ENCODE peak calls at places on chromosome 21, in seven cellular contexts. A is mesothelial cell of epicardium, G is glutamatergic neuron, C is activated B cell treated with CpG ODN at 0.5 μM for 24 hours, R is neural crest cell, N is cardiac fibroblast, S is foreskin fibroblast. K is an unnamed sample.

GRCh38 chr21:21818898-21819297 is 820.7 kb downstream of the NCAM2 start:
- DNase-seq in A (no peak), G (no peak), C (no peak), R (no peak), N (no peak), S (no peak), K (no peak)

GRCh38 chr21:37675202-37675801 is 241.0 kb downstream of the KCNJ6 start:
- DNase-seq in A (peak), G (peak), C (peak), R (peak), N (peak), S (peak), K (no peak)

GRCh38 chr21:29187939-29188338 is 57.5 kb downstream of the MAP3K7CL start:
- DNase-seq in A (no peak), G (no peak), C (no peak), R (no peak), N (peak), S (peak), K (no peak)

GRCh38 chr21:30502041-30502440 is at the start of gene KRTAP19-5:
- DNase-seq in A (no peak), G (no peak), C (no peak), R (no peak), N (no peak), S (no peak), K (no peak)

GRCh38 chr21:25791321-25791720 is 56.5 kb downstream of the GABPA start:
- DNase-seq in A (no peak), G (no peak), C (no peak), R (no peak), N (no peak), S (no peak), K (no peak)

GRCh38 chr21:37917612-37918011 is 1.4 kb upstream of the KCNJ6 start:
- DNase-seq in A (no peak), G (no peak), C (no peak), R (no peak), N (peak), S (peak), K (no peak)

GRCh38 chr21:42414066-42414465 is 10.4 kb downstream of the UBASH3A start:
- DNase-seq in A (no peak), G (no peak), C (no peak), R (no peak), N (no peak), S (no peak), K (no peak)

GRCh38 chr21:28240586-28240985 is 752.1 kb downstream of the LTN1 start:
- DNase-seq in A (no peak), G (no peak), C (no peak), R (no peak), N (peak), S (no peak), K (no peak)

GRCh38 chr21:36388835-36389234 is 3.6 kb downstream of the CHAF1B start:
- DNase-seq in A (peak), G (peak), C (no peak), R (no peak), N (peak), S (peak), K (no peak)
- TF ChIP-seq CTCF in A (peak), G (no peak), C (no peak), R (peak), N (no peak), S (peak), K (peak)

DNA sequence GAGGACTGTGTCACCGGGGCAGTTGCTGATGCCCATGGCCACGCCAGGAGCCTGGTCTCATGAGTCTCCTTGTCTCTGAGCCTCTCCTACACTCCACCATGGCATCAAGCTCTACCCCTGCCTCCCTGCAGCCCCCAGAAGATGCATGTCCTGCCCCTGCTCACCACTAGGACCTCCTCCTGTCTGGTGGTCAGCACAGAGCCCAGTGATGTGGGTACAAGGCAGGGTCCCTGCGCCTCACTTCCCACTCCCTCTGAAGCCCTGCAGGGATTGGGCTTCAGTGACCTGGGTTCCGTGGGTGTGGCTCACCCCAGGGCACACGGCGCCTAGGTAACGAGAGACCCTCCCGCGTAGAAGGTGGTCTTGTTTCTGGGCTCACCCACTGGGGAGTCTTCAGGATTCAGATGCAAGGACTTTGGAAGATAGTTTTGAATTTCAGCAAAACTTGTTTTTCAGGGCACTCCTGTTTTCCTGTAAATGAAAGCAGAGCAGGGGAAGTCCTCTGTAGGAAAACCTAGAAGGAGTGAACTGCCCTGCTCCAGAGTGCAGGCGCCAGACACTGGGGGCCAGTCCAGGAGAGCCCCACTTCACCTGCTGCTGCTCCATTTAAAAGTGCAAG is 2.8 kb downstream of the COL18A1 start:
- DNase-seq in A (no peak), G (no peak), C (no peak), R (no peak), N (no peak), S (no peak), K (peak)
- TF ChIP-seq CTCF in A (no peak), G (no peak), C (no peak), R (no peak), N (peak), S (no peak), K (no peak)

DNA sequence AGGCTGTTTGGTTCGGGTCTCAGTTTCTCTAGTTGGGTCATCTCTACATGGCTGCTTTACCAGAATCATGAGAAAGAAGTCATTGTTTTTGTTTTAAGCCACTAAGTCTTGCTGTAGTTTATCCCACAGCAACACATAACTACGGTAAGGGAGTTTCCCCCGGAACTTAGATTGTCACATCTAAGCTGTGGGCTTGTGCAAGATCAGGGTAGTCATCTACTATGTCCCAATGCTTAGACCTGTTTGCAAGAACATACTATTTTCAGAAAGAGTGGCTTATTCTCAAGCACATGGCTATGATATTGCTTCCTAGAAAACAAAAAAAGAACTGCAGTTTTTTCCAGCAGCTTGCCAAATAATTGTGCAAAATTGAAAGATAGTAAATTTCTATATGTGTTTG is 18.0 kb upstream of the OLIG2 start:
- DNase-seq in A (no peak), G (no peak), C (no peak), R (no peak), N (peak), S (no peak), K (no peak)
- TF ChIP-seq CTCF in A (no peak), G (no peak), C (no peak), R (no peak), N (no peak), S (no peak), K (no peak)

DNA sequence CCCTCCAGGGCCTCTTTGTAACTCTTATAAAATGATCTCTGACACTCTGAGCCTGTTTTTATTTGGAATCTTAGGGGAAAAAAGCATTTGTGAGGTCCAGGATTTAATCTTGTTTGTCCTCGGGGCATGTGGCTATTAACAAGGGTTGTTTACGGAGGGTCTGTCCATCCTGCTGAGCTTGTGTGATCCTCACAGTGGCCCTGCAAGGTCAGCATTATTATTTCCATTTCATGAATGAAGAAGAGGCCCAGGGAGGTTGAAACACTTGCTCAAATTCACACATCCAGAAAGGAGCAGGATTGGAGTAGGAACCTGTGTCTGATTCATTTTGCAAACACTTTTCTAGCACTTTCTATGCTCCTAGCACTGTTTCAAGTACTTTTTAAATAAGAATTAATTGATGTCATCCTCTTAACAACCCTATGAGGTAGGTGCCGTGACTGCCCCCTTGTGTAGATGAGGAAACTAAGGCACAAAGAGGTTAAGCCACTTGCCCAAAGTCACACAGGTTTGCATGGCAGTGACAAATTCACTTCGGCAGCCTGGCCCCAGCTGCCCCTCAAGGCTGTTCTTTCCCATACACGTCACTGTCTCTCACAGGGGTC is 178.9 kb downstream of the MIS18A start:
- DNase-seq in A (no peak), G (no peak), C (no peak), R (no peak), N (no peak), S (no peak), K (no peak)
- TF ChIP-seq CTCF in A (no peak), G (no peak), C (no peak), R (peak), N (no peak), S (no peak), K (peak)

GRCh38 chr21:41360072-41360821 is 1.6 kb upstream of the MX2 start:
- DNase-seq in A (no peak), G (no peak), C (no peak), R (no peak), N (peak), S (peak), K (peak)
- TF ChIP-seq CTCF in A (no peak), G (no peak), C (no peak), R (peak), N (no peak), S (no peak), K (no peak)

DNA sequence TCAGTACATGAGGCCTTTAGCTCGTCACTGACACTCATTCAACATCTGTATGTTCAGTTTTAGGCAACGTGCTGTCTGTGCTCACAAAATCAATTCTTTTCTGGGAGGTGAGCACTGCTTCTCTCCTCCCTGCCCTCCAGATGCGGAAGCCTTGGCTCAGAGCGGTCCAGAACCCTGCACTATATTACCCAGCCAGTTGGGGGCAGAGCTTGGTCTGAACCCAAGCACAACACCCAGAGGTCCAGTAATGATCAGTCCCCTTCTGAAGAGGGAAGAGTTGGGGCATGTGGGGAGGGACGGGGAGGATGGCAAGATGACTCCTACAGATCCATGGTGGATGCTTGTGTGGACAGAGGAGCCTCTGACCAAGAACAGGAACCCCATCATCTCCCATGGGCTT is 5.6 kb upstream of the DSCAM start:
- DNase-seq in A (no peak), G (no peak), C (no peak), R (no peak), N (no peak), S (no peak), K (no peak)
- TF ChIP-seq CTCF in A (no peak), G (no peak), C (no peak), R (no peak), N (no peak), S (no peak), K (no peak)

K was measured in chondrocyte.